ENCODE peak calls at places on chromosomes 5 and 9, in eight cellular contexts. One of them, this sample, is unnamed.

GRCh38 chr9:95181226-95181818 is 136.2 kb downstream of the FANCC start:
- DNase-seq in SK-N-SH: peak; percentile 26
- DNase-seq in CD8-positive, alpha-beta T cell: no peak
- DNase-seq in ascending aorta: no peak
- DNase-seq in CD4-positive, alpha-beta memory T cell: peak; percentile 8
- DNase-seq in left lung: no peak
- DNase-seq in fibroblast of lung: peak; percentile 38
- DNase-seq in GM06990: no peak
- DNase-seq in this sample: no peak

GRCh38 chr9:20551835-20552234 is 70.5 kb downstream of the MLLT3 start:
- DNase-seq in GM06990: peak; percentile 32
- DNase-seq in ascending aorta: no peak
- DNase-seq in SK-N-SH: no peak
- DNase-seq in fibroblast of lung: no peak
- DNase-seq in CD4-positive, alpha-beta memory T cell: no peak
- DNase-seq in left lung: no peak
- DNase-seq in CD8-positive, alpha-beta T cell: no peak
- DNase-seq in this sample: no peak

GRCh38 chr5:4511996-4512656 is 628.0 kb upstream of the ADAMTS16 start:
- DNase-seq in ascending aorta: no peak
- DNase-seq in fibroblast of lung: no peak
- DNase-seq in CD8-positive, alpha-beta T cell: no peak
- DNase-seq in left lung: peak; percentile 51
- DNase-seq in GM06990: no peak
- DNase-seq in CD4-positive, alpha-beta memory T cell: no peak
- DNase-seq in SK-N-SH: peak; percentile 33
- DNase-seq in this sample: no peak

GRCh38 chr5:95993776-95994175 is 32.1 kb upstream of the ELL2 start:
- DNase-seq in left lung: no peak
- DNase-seq in SK-N-SH: no peak
- DNase-seq in GM06990: no peak
- DNase-seq in fibroblast of lung: no peak
- DNase-seq in CD4-positive, alpha-beta memory T cell: no peak
- DNase-seq in ascending aorta: no peak
- DNase-seq in CD8-positive, alpha-beta T cell: no peak
- DNase-seq in this sample: no peak

GRCh38 chr9:85142461-85143401 is 473.2 kb downstream of the NTRK2 start:
- DNase-seq in ascending aorta: no peak
- DNase-seq in CD8-positive, alpha-beta T cell: no peak
- DNase-seq in left lung: no peak
- DNase-seq in GM06990: no peak
- DNase-seq in fibroblast of lung: peak; percentile 2
- DNase-seq in SK-N-SH: peak; percentile 20
- DNase-seq in CD4-positive, alpha-beta memory T cell: no peak
- DNase-seq in this sample: no peak

GRCh38 chr5:87132696-87133095 is 135.0 kb upstream of the RASA1 start:
- DNase-seq in left lung: no peak
- DNase-seq in GM06990: no peak
- DNase-seq in fibroblast of lung: no peak
- DNase-seq in SK-N-SH: no peak
- DNase-seq in CD4-positive, alpha-beta memory T cell: no peak
- DNase-seq in CD8-positive, alpha-beta T cell: no peak
- DNase-seq in ascending aorta: no peak
- DNase-seq in this sample: no peak

GRCh38 chr5:145110826-145111225 is 724.3 kb downstream of the PRELID2 start:
- DNase-seq in left lung: no peak
- DNase-seq in ascending aorta: no peak
- DNase-seq in CD8-positive, alpha-beta T cell: no peak
- DNase-seq in SK-N-SH: no peak
- DNase-seq in CD4-positive, alpha-beta memory T cell: no peak
- DNase-seq in GM06990: no peak
- DNase-seq in fibroblast of lung: peak; percentile 12
- DNase-seq in this sample: peak; percentile 0

GRCh38 chr9:88476491-88477271 is 58.3 kb upstream of the NXNL2 start:
- DNase-seq in GM06990: no peak
- DNase-seq in fibroblast of lung: peak; percentile 56
- DNase-seq in ascending aorta: no peak
- DNase-seq in SK-N-SH: no peak
- DNase-seq in CD4-positive, alpha-beta memory T cell: no peak
- DNase-seq in left lung: no peak
- DNase-seq in CD8-positive, alpha-beta T cell: no peak
- DNase-seq in this sample: peak; percentile 21

GRCh38 chr9:130962418-130963316 is 23.6 kb upstream of the FIBCD1 start:
- DNase-seq in CD4-positive, alpha-beta memory T cell: no peak
- DNase-seq in left lung: peak; percentile 68
- DNase-seq in ascending aorta: peak; percentile 40
- DNase-seq in SK-N-SH: peak; percentile 49
- DNase-seq in fibroblast of lung: peak; percentile 93
- DNase-seq in GM06990: no peak
- DNase-seq in CD8-positive, alpha-beta T cell: no peak
- DNase-seq in this sample: peak; percentile 92

GRCh38 chr9:34559616-34560546 is 29.6 kb downstream of the CNTFR start:
- DNase-seq in CD8-positive, alpha-beta T cell: no peak
- DNase-seq in ascending aorta: no peak
- DNase-seq in fibroblast of lung: peak; percentile 59
- DNase-seq in GM06990: no peak
- DNase-seq in left lung: peak; percentile 32
- DNase-seq in SK-N-SH: peak; percentile 79
- DNase-seq in CD4-positive, alpha-beta memory T cell: no peak
- DNase-seq in this sample: peak; percentile 43

GRCh38 chr5:91151947-91152346 is 231.2 kb downstream of the ARRDC3 start:
- DNase-seq in SK-N-SH: no peak
- DNase-seq in fibroblast of lung: peak; percentile 89
- DNase-seq in ascending aorta: no peak
- DNase-seq in left lung: peak; percentile 68
- DNase-seq in CD4-positive, alpha-beta memory T cell: no peak
- DNase-seq in CD8-positive, alpha-beta T cell: no peak
- DNase-seq in GM06990: no peak
- DNase-seq in this sample: peak; percentile 83

GRCh38 chr9:22056402-22056801 is 47.3 kb upstream of the CDKN2B start:
- DNase-seq in CD4-positive, alpha-beta memory T cell: no peak
- DNase-seq in CD8-positive, alpha-beta T cell: no peak
- DNase-seq in SK-N-SH: no peak
- DNase-seq in ascending aorta: no peak
- DNase-seq in GM06990: no peak
- DNase-seq in fibroblast of lung: no peak
- DNase-seq in left lung: no peak
- DNase-seq in this sample: no peak

GRCh38 chr9:134724231-134724911 is 82.8 kb downstream of the COL5A1 start:
- DNase-seq in ascending aorta: no peak
- DNase-seq in left lung: no peak
- DNase-seq in CD4-positive, alpha-beta memory T cell: no peak
- DNase-seq in SK-N-SH: no peak
- DNase-seq in fibroblast of lung: peak; percentile 65
- DNase-seq in CD8-positive, alpha-beta T cell: no peak
- DNase-seq in GM06990: no peak
- DNase-seq in this sample: peak; percentile 54
- H3K36me3 ChIP-seq in ascending aorta: peaks cover 22% of the 10 kb centered on the region
- H3K36me3 ChIP-seq in left lung: peaks cover 8% of the 10 kb centered on the region
- H3K36me3 ChIP-seq in CD4-positive, alpha-beta memory T cell: no peaks in the 10 kb centered on the region
- H3K36me3 ChIP-seq in SK-N-SH: peaks cover 22% of the 10 kb centered on the region
- H3K36me3 ChIP-seq in fibroblast of lung: peaks cover 17% of the 10 kb centered on the region
- H3K36me3 ChIP-seq in CD8-positive, alpha-beta T cell: no peaks in the 10 kb centered on the region
- H3K36me3 ChIP-seq in GM06990: no peaks in the 10 kb centered on the region
- H3K36me3 ChIP-seq in this sample: peaks cover 73% of the 10 kb centered on the region

DNA sequence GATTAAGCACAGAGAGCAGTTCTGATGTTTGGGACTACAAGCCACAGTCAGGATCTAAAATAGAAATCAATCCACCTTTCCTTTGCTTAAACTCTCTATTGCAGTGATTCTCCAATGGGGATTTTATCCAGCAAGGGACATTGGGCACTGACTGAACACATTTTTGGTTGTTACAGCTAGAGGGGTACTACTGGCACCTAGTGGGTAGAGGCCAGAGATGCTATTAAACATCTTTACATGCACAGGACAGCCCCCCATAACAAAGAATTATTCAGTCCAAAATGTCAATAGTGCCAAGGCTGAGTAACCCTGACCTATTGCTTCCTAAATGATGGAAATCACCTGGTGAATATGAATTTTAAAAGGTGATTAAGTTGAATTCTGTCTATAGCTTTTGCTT is 12.0 kb downstream of the ZNF622 start:
- DNase-seq in left lung: no peak
- DNase-seq in GM06990: no peak
- DNase-seq in fibroblast of lung: no peak
- DNase-seq in CD8-positive, alpha-beta T cell: no peak
- DNase-seq in CD4-positive, alpha-beta memory T cell: no peak
- DNase-seq in ascending aorta: no peak
- DNase-seq in SK-N-SH: peak; percentile 61
- DNase-seq in this sample: no peak
- H3K36me3 ChIP-seq in left lung: peaks cover 75% of the 10 kb centered on the region
- H3K36me3 ChIP-seq in GM06990: peaks cover 21% of the 10 kb centered on the region
- H3K36me3 ChIP-seq in fibroblast of lung: peaks cover 16% of the 10 kb centered on the region
- H3K36me3 ChIP-seq in CD8-positive, alpha-beta T cell: peaks cover 51% of the 10 kb centered on the region
- H3K36me3 ChIP-seq in CD4-positive, alpha-beta memory T cell: peaks cover 72% of the 10 kb centered on the region
- H3K36me3 ChIP-seq in ascending aorta: peaks cover 81% of the 10 kb centered on the region
- H3K36me3 ChIP-seq in SK-N-SH: peaks cover 60% of the 10 kb centered on the region
- H3K36me3 ChIP-seq in this sample: peaks cover 73% of the 10 kb centered on the region

GRCh38 chr5:133091034-133091433 is 39.2 kb downstream of the HSPA4 start:
- DNase-seq in fibroblast of lung: no peak
- DNase-seq in ascending aorta: no peak
- DNase-seq in SK-N-SH: no peak
- DNase-seq in left lung: no peak
- DNase-seq in CD4-positive, alpha-beta memory T cell: no peak
- DNase-seq in GM06990: no peak
- DNase-seq in CD8-positive, alpha-beta T cell: no peak
- DNase-seq in this sample: no peak
- H3K36me3 ChIP-seq in fibroblast of lung: peaks cover 8% of the 10 kb centered on the region
- H3K36me3 ChIP-seq in ascending aorta: peaks cover 86% of the 10 kb centered on the region
- H3K36me3 ChIP-seq in SK-N-SH: peaks cover 84% of the 10 kb centered on the region
- H3K36me3 ChIP-seq in left lung: peaks cover 99% of the 10 kb centered on the region
- H3K36me3 ChIP-seq in CD4-positive, alpha-beta memory T cell: peaks cover 53% of the 10 kb centered on the region
- H3K36me3 ChIP-seq in GM06990: peaks cover 8% of the 10 kb centered on the region
- H3K36me3 ChIP-seq in CD8-positive, alpha-beta T cell: peaks cover 47% of the 10 kb centered on the region
- H3K36me3 ChIP-seq in this sample: peaks cover 58% of the 10 kb centered on the region

GRCh38 chr5:36452394-36453100 is 150.8 kb upstream of the RANBP3L start:
- DNase-seq in left lung: no peak
- DNase-seq in ascending aorta: no peak
- DNase-seq in SK-N-SH: no peak
- DNase-seq in CD8-positive, alpha-beta T cell: no peak
- DNase-seq in fibroblast of lung: no peak
- DNase-seq in CD4-positive, alpha-beta memory T cell: no peak
- DNase-seq in GM06990: no peak
- DNase-seq in this sample: no peak
- H3K36me3 ChIP-seq in left lung: no peaks in the 10 kb centered on the region
- H3K36me3 ChIP-seq in ascending aorta: no peaks in the 10 kb centered on the region
- H3K36me3 ChIP-seq in SK-N-SH: no peaks in the 10 kb centered on the region
- H3K36me3 ChIP-seq in CD8-positive, alpha-beta T cell: no peaks in the 10 kb centered on the region
- H3K36me3 ChIP-seq in fibroblast of lung: no peaks in the 10 kb centered on the region
- H3K36me3 ChIP-seq in CD4-positive, alpha-beta memory T cell: no peaks in the 10 kb centered on the region
- H3K36me3 ChIP-seq in GM06990: no peaks in the 10 kb centered on the region
- H3K36me3 ChIP-seq in this sample: no peaks in the 10 kb centered on the region

DNA sequence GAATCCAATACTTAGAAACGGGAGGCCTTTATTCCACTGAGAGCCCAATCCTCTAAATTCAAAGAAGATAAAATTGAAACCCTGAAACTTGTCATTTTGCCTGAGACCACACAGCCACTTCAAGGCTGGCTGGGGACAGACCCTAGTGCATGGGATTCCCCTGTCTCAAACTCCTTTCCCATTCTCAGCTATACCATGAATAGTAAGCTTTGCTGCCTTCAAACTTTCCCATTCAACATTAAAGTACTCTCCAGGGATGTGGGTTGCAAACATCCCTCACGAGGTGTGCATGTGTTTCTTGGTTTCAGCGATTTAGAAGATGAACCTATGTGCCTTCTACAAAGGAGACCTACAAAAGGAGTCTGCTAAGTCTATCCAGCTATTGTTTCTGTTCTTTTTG is 64.6 kb downstream of the GABRB2 start:
- DNase-seq in CD4-positive, alpha-beta memory T cell: no peak
- DNase-seq in CD8-positive, alpha-beta T cell: no peak
- DNase-seq in SK-N-SH: no peak
- DNase-seq in left lung: no peak
- DNase-seq in ascending aorta: no peak
- DNase-seq in fibroblast of lung: no peak
- DNase-seq in GM06990: no peak
- DNase-seq in this sample: no peak
- H3K36me3 ChIP-seq in CD4-positive, alpha-beta memory T cell: no peaks in the 10 kb centered on the region
- H3K36me3 ChIP-seq in CD8-positive, alpha-beta T cell: no peaks in the 10 kb centered on the region
- H3K36me3 ChIP-seq in SK-N-SH: no peaks in the 10 kb centered on the region
- H3K36me3 ChIP-seq in left lung: no peaks in the 10 kb centered on the region
- H3K36me3 ChIP-seq in ascending aorta: no peaks in the 10 kb centered on the region
- H3K36me3 ChIP-seq in fibroblast of lung: no peaks in the 10 kb centered on the region
- H3K36me3 ChIP-seq in GM06990: no peaks in the 10 kb centered on the region
- H3K36me3 ChIP-seq in this sample: no peaks in the 10 kb centered on the region

GRCh38 chr5:43287493-43287892 is 25.7 kb downstream of the HMGCS1 start:
- DNase-seq in CD4-positive, alpha-beta memory T cell: no peak
- DNase-seq in CD8-positive, alpha-beta T cell: no peak
- DNase-seq in left lung: no peak
- DNase-seq in fibroblast of lung: no peak
- DNase-seq in GM06990: no peak
- DNase-seq in SK-N-SH: no peak
- DNase-seq in ascending aorta: no peak
- DNase-seq in this sample: no peak

GRCh38 chr5:43294226-43294625 is 19.0 kb downstream of the HMGCS1 start:
- DNase-seq in CD4-positive, alpha-beta memory T cell: no peak
- DNase-seq in SK-N-SH: no peak
- DNase-seq in fibroblast of lung: peak; percentile 67
- DNase-seq in GM06990: no peak
- DNase-seq in CD8-positive, alpha-beta T cell: no peak
- DNase-seq in left lung: no peak
- DNase-seq in ascending aorta: no peak
- DNase-seq in this sample: peak; percentile 36

GRCh38 chr5:43286623-43287022 is 26.6 kb downstream of the HMGCS1 start:
- DNase-seq in CD8-positive, alpha-beta T cell: no peak
- DNase-seq in left lung: no peak
- DNase-seq in CD4-positive, alpha-beta memory T cell: no peak
- DNase-seq in fibroblast of lung: no peak
- DNase-seq in GM06990: no peak
- DNase-seq in ascending aorta: no peak
- DNase-seq in SK-N-SH: no peak
- DNase-seq in this sample: no peak

GRCh38 chr5:43288269-43288831 is 24.9 kb downstream of the HMGCS1 start:
- DNase-seq in CD4-positive, alpha-beta memory T cell: no peak
- DNase-seq in left lung: no peak
- DNase-seq in SK-N-SH: no peak
- DNase-seq in fibroblast of lung: no peak
- DNase-seq in ascending aorta: no peak
- DNase-seq in CD8-positive, alpha-beta T cell: no peak
- DNase-seq in GM06990: no peak
- DNase-seq in this sample: no peak

DNA sequence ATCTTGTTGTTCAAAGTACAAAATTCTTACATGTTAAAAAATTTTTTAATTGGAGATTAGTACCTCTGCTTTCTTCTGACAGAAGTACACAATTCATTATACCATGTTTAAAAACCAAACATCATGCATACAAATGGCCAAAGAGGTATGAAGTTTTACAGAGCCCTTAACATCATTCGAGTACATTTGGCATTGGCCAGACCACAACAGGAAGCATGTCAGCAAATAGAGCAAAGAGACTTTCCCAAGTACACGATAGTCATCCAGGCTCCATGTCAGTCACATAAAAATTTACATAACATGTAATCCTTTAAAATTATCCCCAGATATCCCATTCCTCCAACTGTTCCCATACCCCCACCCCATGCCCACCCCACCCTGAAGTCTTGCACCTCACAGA is 22.5 kb downstream of the HMGCS1 start:
- DNase-seq in CD8-positive, alpha-beta T cell: no peak
- DNase-seq in ascending aorta: no peak
- DNase-seq in left lung: no peak
- DNase-seq in fibroblast of lung: no peak
- DNase-seq in CD4-positive, alpha-beta memory T cell: no peak
- DNase-seq in SK-N-SH: no peak
- DNase-seq in GM06990: no peak
- DNase-seq in this sample: no peak
- H3K36me3 ChIP-seq in CD8-positive, alpha-beta T cell: peaks cover 19% of the 10 kb centered on the region
- H3K36me3 ChIP-seq in ascending aorta: peaks cover 69% of the 10 kb centered on the region
- H3K36me3 ChIP-seq in left lung: peaks cover 96% of the 10 kb centered on the region
- H3K36me3 ChIP-seq in fibroblast of lung: peaks cover 18% of the 10 kb centered on the region
- H3K36me3 ChIP-seq in CD4-positive, alpha-beta memory T cell: peaks cover 37% of the 10 kb centered on the region
- H3K36me3 ChIP-seq in SK-N-SH: peaks cover 46% of the 10 kb centered on the region
- H3K36me3 ChIP-seq in GM06990: peaks cover 9% of the 10 kb centered on the region
- H3K36me3 ChIP-seq in this sample: peaks cover 40% of the 10 kb centered on the region

This sample was measured in brain microvascular endothelial cell.